ENCODE peak calls at places on chromosomes 11 and 22, in four cellular contexts. T is tibial nerve; U is fibroblast of the aortic adventitia; M is activated T-helper 1 cell treated with anti-CD3 and anti-CD28 coated beads, Interleukin-12 subunit alpha, Interleukin-12 subunit beta, Interleukin-2, Interleukin-4 antibody, amounts not matched to agents 30 ng/mL and 10 ng/mL and 1 ng/mL, durations not matched to agents 14 hours and 24 hours and 36 hours. N is an unnamed sample.

GRCh38 chr22:49169074-49169744 is 658.5 kb downstream of the BRD1 start:
- DNase-seq in T (no peak), M (no peak), U (no peak), N (no peak)

GRCh38 chr22:39746600-39747262 is 146.8 kb downstream of the ENTHD1 start:
- DNase-seq in U (no peak), M (no peak), T (no peak), N (no peak)

GRCh38 chr22:27603823-27604190 is 197.7 kb downstream of the MN1 start:
- DNase-seq in M (no peak), T (no peak), U (no peak), N (peak)

GRCh38 chr11:12235549-12235944 is 125.2 kb downstream of the MICAL2 start:
- DNase-seq in M (no peak), T (no peak), U (no peak), N (no peak)

GRCh38 chr11:70399681-70400112 is 1.4 kb downstream of the CTTN start:
- DNase-seq in T (peak), M (no peak), U (peak), N (no peak)

GRCh38 chr22:32991353-32992115 is 66.6 kb downstream of the SYN3 start:
- DNase-seq in M (no peak), U (peak), T (peak), N (no peak)

GRCh38 chr22:27300661-27301285 is 500.8 kb downstream of the MN1 start:
- DNase-seq in M (no peak), T (no peak), U (no peak), N (no peak)

GRCh38 chr11:115247404-115247803 is 256.8 kb downstream of the CADM1 start:
- DNase-seq in T (no peak), M (no peak), U (no peak), N (no peak)

GRCh38 chr11:17457361-17458104 is 19.1 kb downstream of the ABCC8 start:
- DNase-seq in U (no peak), M (no peak), T (no peak), N (peak)

GRCh38 chr11:109894242-109894641 is 198.9 kb upstream of the ZC3H12C start:
- DNase-seq in T (no peak), M (no peak), U (no peak), N (no peak)

GRCh38 chr11:62273789-62274275 is 3.9 kb downstream of the SCGB2A2 start:
- DNase-seq in T (no peak), M (no peak), U (no peak), N (no peak)

GRCh38 chr22:47816121-47816915 is 1053.9 kb downstream of the TBC1D22A start:
- DNase-seq in U (no peak), M (no peak), T (no peak), N (no peak)

GRCh38 chr11:60912223-60912850 is 1.6 kb upstream of the TMEM109 start:
- DNase-seq in U (no peak), T (no peak), M (no peak), N (no peak)

GRCh38 chr11:124745835-124746620 is 6.0 kb downstream of the VSIG2 start:
- DNase-seq in U (no peak), T (no peak), M (no peak), N (no peak)

GRCh38 chr11:2898366-2899079 is 12.9 kb upstream of the CDKN1C start:
- DNase-seq in T (no peak), U (peak), M (peak), N (no peak)

GRCh38 chr11:77159219-77159936 is 31.3 kb downstream of the MYO7A start:
- DNase-seq in M (no peak), T (no peak), U (no peak), N (no peak)

GRCh38 chr11:46414466-46414796 is 22.9 kb upstream of the CHRM4 start:
- DNase-seq in U (no peak), M (no peak), T (no peak), N (no peak)

GRCh38 chr22:42939941-42940653 is 74.9 kb downstream of the PACSIN2 start:
- DNase-seq in T (no peak), U (peak), M (no peak), N (no peak)

GRCh38 chr11:123622576-123622975 is 31.8 kb downstream of the SCN3B start:
- DNase-seq in U (no peak), T (no peak), M (no peak), N (no peak)

GRCh38 chr22:44659140-44659539 is 42.9 kb upstream of the PRR5 start:
- DNase-seq in U (no peak), T (no peak), M (no peak), N (peak)

GRCh38 chr11:23897453-23898289 is 599.2 kb upstream of the LUZP2 start:
- DNase-seq in T (no peak), U (peak), M (no peak), N (no peak)

GRCh38 chr11:84022695-84023094 is 736.5 kb upstream of the CCDC90B start:
- DNase-seq in U (no peak), M (no peak), T (no peak), N (no peak)

GRCh38 chr22:42364641-42365336 is 67.4 kb downstream of the NFAM1 start:
- DNase-seq in T (no peak), M (no peak), U (peak), N (no peak)

GRCh38 chr11:72719144-72719543 is 33.1 kb downstream of the ARAP1 start:
- DNase-seq in M (no peak), T (no peak), U (peak), N (no peak)

GRCh38 chr11:6410695-6411430 is 8.0 kb downstream of the APBB1 start:
- DNase-seq in T (no peak), U (no peak), M (no peak), N (peak)

GRCh38 chr22:48438096-48438495 is 1389.6 kb downstream of the BRD1 start:
- DNase-seq in T (no peak), U (no peak), M (no peak), N (no peak)

GRCh38 chr11:71080239-71081097 is 171.9 kb downstream of the SHANK2 start:
- DNase-seq in U (peak), M (peak), T (peak), N (peak)

GRCh38 chr11:62707277-62707771 is at the start of the genes BSCL2 and GNG3:
- DNase-seq in T (no peak), U (no peak), M (no peak), N (peak)

GRCh38 chr11:106281455-106282173 is 204.2 kb downstream of the AASDHPPT start:
- DNase-seq in M (no peak), U (peak), T (no peak), N (no peak)

GRCh38 chr22:48750282-48750681 is 1077.4 kb downstream of the BRD1 start:
- DNase-seq in M (no peak), T (no peak), U (no peak), N (no peak)

GRCh38 chr11:61712911-61713310 is 32.7 kb downstream of the DAGLA start:
- DNase-seq in M (no peak), U (no peak), T (no peak), N (no peak)

GRCh38 chr22:23110922-23111527 is 30.8 kb downstream of the RSPH14 start:
- DNase-seq in U (no peak), T (no peak), M (no peak), N (peak)

GRCh38 chr11:33699515-33700424 is 856 bp downstream of the C11orf91 start:
- DNase-seq in U (no peak), M (no peak), T (no peak), N (no peak)

GRCh38 chr22:20656516-20656901 is 117.4 kb upstream of the SERPIND1 start:
- DNase-seq in M (no peak), T (no peak), U (no peak), N (no peak)

GRCh38 chr11:94885581-94885980 is 87.8 kb downstream of the CWC15 start:
- DNase-seq in M (no peak), U (no peak), T (no peak), N (no peak)

GRCh38 chr22:45357492-45357891 is 47.8 kb downstream of the FAM118A start:
- DNase-seq in U (no peak), T (no peak), M (no peak), N (no peak)

GRCh38 chr11:28965824-28966223 is 857.6 kb downstream of the METTL15 start:
- DNase-seq in T (no peak), M (no peak), U (no peak), N (no peak)

GRCh38 chr11:24844406-24844805 is 347.6 kb downstream of the LUZP2 start:
- DNase-seq in M (no peak), U (no peak), T (no peak), N (no peak)